ENCODE peak calls at places on chromosomes 11 and 22, in seven cellular contexts. U is HTR-8/SVneo; B is smooth muscle cell of the brain vasculature; S is A172; J is cardiac fibroblast; Q is iPS-NIHi11; I is stimulated activated CD4-positive, alpha-beta T cell treated with anti-CD3 and anti-CD28 coated beads, Interleukin-1b, Interleukin-23, amount 100 ng/mL, for 1 hour. H is an unnamed sample.

GRCh38 chr22:36017661-36018091 is 10.9 kb downstream of the RBFOX2 start:
- DNase-seq in U (no peak), B (no peak), S (no peak), J (no peak), Q (no peak), I (no peak), H (peak; percentile 1)

GRCh38 chr11:116517077-116517476 is 255.7 kb downstream of the BUD13 start:
- DNase-seq in U (no peak), B (no peak), S (no peak), J (no peak), Q (no peak), I (no peak), H (peak; percentile 75)

GRCh38 chr11:43735115-43735514 is 54.6 kb downstream of the HSD17B12 start:
- DNase-seq in U (no peak), B (no peak), S (no peak), J (no peak), Q (no peak), I (no peak), H (no peak)

GRCh38 chr22:42270512-42271190 is at the start of gene TCF20:
- DNase-seq in U (peak; percentile 88), B (no peak), S (peak; percentile 23), J (peak; percentile 70), Q (peak; percentile 95), I (peak; percentile 56), H (peak; percentile 85)

GRCh38 chr11:116276051-116277044 is 496.4 kb downstream of the BUD13 start:
- DNase-seq in U (peak; percentile 39), B (no peak), S (peak; percentile 32), J (peak; percentile 35), Q (peak; percentile 90), I (peak; percentile 46), H (peak; percentile 93)

GRCh38 chr11:3229673-3230630 is 2.3 kb downstream of the MRGPRE start:
- DNase-seq in U (no peak), B (no peak), S (no peak), J (no peak), Q (no peak), I (no peak), H (no peak)

GRCh38 chr11:78460468-78460867 is 42.8 kb upstream of the GAB2 start:
- DNase-seq in U (peak; percentile 20), B (no peak), S (no peak), J (peak; percentile 48), Q (no peak), I (no peak), H (no peak)

GRCh38 chr11:5684627-5685362 is at the start of gene TRIM5:
- DNase-seq in U (peak; percentile 96), B (peak; percentile 87), S (peak; percentile 99), J (peak; percentile 99), Q (peak; percentile 87), I (peak; percentile 54), H (peak; percentile 86)

GRCh38 chr11:64040684-64041267 is 5.0 kb downstream of the FLRT1 start:
- DNase-seq in U (no peak), B (no peak), S (no peak), J (no peak), Q (peak; percentile 83), I (no peak), H (peak; percentile 44)

GRCh38 chr11:119056397-119056999 is 507 bp downstream of the HYOU1 start:
- DNase-seq in U (peak; percentile 22), B (no peak), S (no peak), J (peak; percentile 7), Q (peak; percentile 80), I (peak; percentile 22), H (peak; percentile 73)

GRCh38 chr22:42256930-42257329 is 13.5 kb downstream of the TCF20 start:
- DNase-seq in U (no peak), B (no peak), S (no peak), J (no peak), Q (no peak), I (no peak), H (no peak)

GRCh38 chr11:45924036-45924915 is 1.8 kb downstream of the LARGE2 start:
- DNase-seq in U (no peak), B (no peak), S (no peak), J (no peak), Q (no peak), I (no peak), H (no peak)

GRCh38 chr11:107576497-107577086 is 11.1 kb upstream of the ALKBH8 start:
- DNase-seq in U (peak; percentile 55), B (no peak), S (no peak), J (peak; percentile 62), Q (peak; percentile 61), I (no peak), H (peak; percentile 69)

GRCh38 chr11:36278531-36279245 is 10.5 kb downstream of the COMMD9 start:
- DNase-seq in U (no peak), B (no peak), S (no peak), J (no peak), Q (no peak), I (no peak), H (peak; percentile 18)

GRCh38 chr11:26319906-26320305 is 12.0 kb upstream of the ANO3 start:
- DNase-seq in U (no peak), B (peak; percentile 32), S (no peak), J (peak; percentile 45), Q (peak; percentile 11), I (no peak), H (peak; percentile 49)

GRCh38 chr22:50313600-50313999 is 6.2 kb upstream of the PLXNB2 start:
- DNase-seq in U (no peak), B (no peak), S (no peak), J (no peak), Q (peak; percentile 4), I (no peak), H (no peak)

GRCh38 chr11:73999581-74000306 is 9.1 kb downstream of the UCP3 start:
- DNase-seq in U (no peak), B (no peak), S (no peak), J (no peak), Q (no peak), I (no peak), H (peak; percentile 100)

GRCh38 chr11:114237321-114238280 is 58.6 kb upstream of the NNMT start:
- DNase-seq in U (no peak), B (no peak), S (no peak), J (peak; percentile 60), Q (no peak), I (no peak), H (no peak)

GRCh38 chr11:70065318-70066135 is 12.6 kb upstream of the ANO1 start:
- DNase-seq in U (no peak), B (no peak), S (no peak), J (no peak), Q (no peak), I (no peak), H (no peak)

GRCh38 chr11:95750101-95750500 is 39.5 kb downstream of the FAM76B start:
- DNase-seq in U (no peak), B (no peak), S (no peak), J (no peak), Q (no peak), I (no peak), H (no peak)

GRCh38 chr22:31329029-31329428 is 17.1 kb downstream of the PATZ1 start:
- DNase-seq in U (no peak), B (no peak), S (peak; percentile 68), J (no peak), Q (no peak), I (no peak), H (no peak)

GRCh38 chr11:124202951-124203350 is 19.8 kb downstream of the OR10D3 start:
- DNase-seq in U (no peak), B (no peak), S (no peak), J (no peak), Q (no peak), I (no peak), H (no peak)

GRCh38 chr22:19885841-19886592 is 31.3 kb upstream of the GNB1L start:
- DNase-seq in U (no peak), B (no peak), S (no peak), J (no peak), Q (no peak), I (no peak), H (no peak)

GRCh38 chr11:12800032-12800671 is 125.9 kb downstream of the TEAD1 start:
- DNase-seq in U (peak; percentile 51), B (peak; percentile 28), S (peak; percentile 86), J (peak; percentile 71), Q (peak; percentile 47), I (no peak), H (peak; percentile 94)

GRCh38 chr11:124844664-124845079 is 20.6 kb upstream of the ROBO3 start:
- DNase-seq in U (no peak), B (no peak), S (no peak), J (no peak), Q (no peak), I (no peak), H (peak; percentile 38)

GRCh38 chr22:16804882-16805281 is 20.3 kb downstream of the XKR3 start:
- DNase-seq in U (no peak), B (no peak), S (no peak), J (no peak), Q (no peak), I (no peak), H (no peak)

GRCh38 chr11:115238802-115239201 is 265.4 kb downstream of the CADM1 start:
- DNase-seq in U (no peak), B (no peak), S (no peak), J (peak; percentile 4), Q (no peak), I (no peak), H (no peak)

GRCh38 chr11:111846063-111846462 is 25.3 kb downstream of the ALG9 start:
- DNase-seq in U (peak; percentile 43), B (no peak), S (peak; percentile 5), J (peak; percentile 60), Q (no peak), I (no peak), H (no peak)

GRCh38 chr11:120597250-120597649 is 85.7 kb downstream of the GRIK4 start:
- DNase-seq in U (no peak), B (no peak), S (no peak), J (no peak), Q (no peak), I (no peak), H (no peak)

GRCh38 chr11:68352591-68352990 is 40.2 kb downstream of the LRP5 start:
- DNase-seq in U (no peak), B (no peak), S (no peak), J (no peak), Q (no peak), I (no peak), H (peak; percentile 46)